ENCODE peak calls at places on chromosomes 3 and 15, in five cellular contexts. V, L, X, D and U are unnamed samples.

GRCh38 chr15:95259965-95260364 is 1028.6 kb downstream of the MCTP2 start:
- DNase-seq in V (peak), L (peak), X (peak), D (no peak), U (peak)

GRCh38 chr15:53448215-53449001 is 311.1 kb downstream of the WDR72 start:
- DNase-seq in V (no peak), L (peak), X (no peak), D (no peak), U (no peak)

GRCh38 chr3:196707566-196707965 is 4.5 kb downstream of the CEP19 start:
- DNase-seq in V (no peak), L (no peak), X (no peak), D (no peak), U (no peak)

GRCh38 chr15:98954411-98954810 is 53.2 kb downstream of the PGPEP1L start:
- DNase-seq in V (no peak), L (no peak), X (peak), D (no peak), U (no peak)

GRCh38 chr3:126081618-126082333 is 2.1 kb downstream of the SLC41A3 start:
- DNase-seq in V (no peak), L (peak), X (peak), D (no peak), U (peak)

GRCh38 chr3:172347895-172348680 is 100.2 kb downstream of the GHSR start:
- DNase-seq in V (no peak), L (no peak), X (no peak), D (no peak), U (no peak)

GRCh38 chr3:120399372-120399771 is 50.2 kb upstream of the LRRC58 start:
- DNase-seq in V (no peak), L (no peak), X (no peak), D (no peak), U (no peak)

GRCh38 chr3:107676469-107677309 is 153.9 kb downstream of the BBX start:
- DNase-seq in V (peak), L (no peak), X (no peak), D (no peak), U (no peak)

GRCh38 chr3:167882057-167882667 is 146.6 kb downstream of the SERPINI1 start:
- DNase-seq in V (peak), L (no peak), X (no peak), D (no peak), U (no peak)

GRCh38 chr3:46901061-46901460 is 23.5 kb downstream of the PTH1R start:
- DNase-seq in V (no peak), L (no peak), X (peak), D (no peak), U (no peak)

GRCh38 chr15:92650256-92650655 is 5.3 kb downstream of the FAM174B start:
- DNase-seq in V (peak), L (peak), X (no peak), D (no peak), U (no peak)

DNA sequence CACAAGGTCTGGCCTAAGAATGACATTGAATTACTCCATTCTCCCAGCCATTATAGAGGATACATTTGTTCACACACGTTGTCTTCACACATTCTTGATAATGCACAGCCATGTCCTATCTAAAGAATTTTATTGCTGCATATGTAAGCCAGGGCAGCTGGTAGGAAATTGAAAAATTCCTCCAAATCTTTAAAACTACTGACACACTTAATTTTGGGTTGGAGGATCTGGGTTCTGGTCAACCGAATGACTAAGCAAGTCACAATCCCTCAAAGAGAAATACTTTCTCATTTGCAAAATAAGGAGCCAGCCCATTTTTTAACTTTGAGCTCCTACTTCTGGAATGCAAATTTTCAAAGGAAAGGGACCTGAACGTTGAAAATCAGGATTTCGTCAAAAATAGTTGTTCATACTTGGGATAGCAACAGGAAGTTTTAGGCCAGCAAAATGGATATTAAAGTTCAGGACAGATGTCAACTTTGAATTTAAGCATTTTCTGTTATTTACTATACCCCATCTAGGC is 638.3 kb downstream of the NTRK3 start:
- DNase-seq in V (no peak), L (no peak), X (no peak), D (no peak), U (no peak)
- H3K27ac ChIP-seq in V (no peak), L (no peak), X (peak), D (no peak), U (no peak)

DNA sequence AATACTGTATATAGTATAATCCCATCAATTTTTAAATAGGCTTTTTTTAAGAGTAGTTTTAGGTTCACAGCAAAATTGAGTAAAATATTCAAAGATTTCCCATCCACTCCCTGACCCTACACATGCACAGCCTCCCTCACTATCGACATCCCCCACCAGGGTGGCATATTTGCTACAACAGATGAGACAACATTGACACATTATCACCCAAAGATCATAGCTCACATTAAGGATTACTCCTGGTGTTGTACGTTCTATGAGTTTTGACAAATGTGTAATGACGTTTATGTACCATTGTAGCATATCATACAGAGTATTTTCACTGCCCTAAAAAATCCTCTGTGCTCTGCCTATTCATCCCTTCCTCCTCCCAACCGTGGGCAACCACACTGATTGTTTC is 39.3 kb downstream of the LHFPL4 start:
- DNase-seq in V (no peak), L (no peak), X (no peak), D (no peak), U (no peak)
- H3K27ac ChIP-seq in V (no peak), L (no peak), X (no peak), D (no peak), U (no peak)

GRCh38 chr15:25737218-25737643 is 125.9 kb downstream of the ATP10A start:
- DNase-seq in V (peak), L (no peak), X (no peak), D (no peak), U (no peak)
- H3K27ac ChIP-seq in V (peak), L (no peak), X (peak), D (no peak), U (no peak)

GRCh38 chr15:74808073-74808839 is 4.4 kb upstream of the LMAN1L start:
- DNase-seq in V (no peak), L (no peak), X (no peak), D (no peak), U (no peak)
- H3K27ac ChIP-seq in V (no peak), L (no peak), X (no peak), D (no peak), U (peak)

GRCh38 chr3:52366527-52366926 is 50.4 kb downstream of the DNAH1 start:
- DNase-seq in V (no peak), L (no peak), X (no peak), D (no peak), U (no peak)
- H3K27ac ChIP-seq in V (no peak), L (no peak), X (no peak), D (no peak), U (no peak)

DNA sequence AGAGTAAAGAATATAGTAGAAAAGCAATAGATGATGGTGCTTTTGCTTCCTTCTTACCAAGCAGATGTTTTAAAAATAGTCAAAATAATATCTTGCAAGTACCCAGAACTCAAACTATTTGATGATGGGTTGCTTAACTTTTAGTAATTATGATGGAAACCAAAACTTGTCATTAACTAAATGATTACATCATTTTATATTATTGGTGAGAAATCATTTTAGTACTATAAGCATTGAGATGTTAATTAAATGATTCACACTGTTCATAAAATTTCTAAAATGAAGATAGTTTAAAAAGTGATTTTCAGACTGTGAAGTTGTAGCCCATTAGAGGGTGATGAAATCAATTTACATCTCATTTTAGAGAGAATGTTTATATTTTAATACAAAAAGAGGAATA is 24.4 kb upstream of the GOLGA8B start:
- DNase-seq in V (no peak), L (no peak), X (no peak), D (no peak), U (no peak)
- H3K27ac ChIP-seq in V (no peak), L (no peak), X (no peak), D (no peak), U (no peak)